ENCODE peak calls at places on chromosomes 2 and 18, in four cellular contexts. G, R, Y and A are unnamed samples.

GRCh38 chr2:199968126-199968525 is 12.7 kb downstream of the MAIP1 start:
- DNase-seq in G (no peak), Y (no peak), R (no peak), A (no peak)

GRCh38 chr2:109368798-109369197 is 239.8 kb downstream of the SH3RF3 start:
- DNase-seq in G (no peak), Y (no peak), R (no peak), A (no peak)

GRCh38 chr2:165681841-165682240 is 112.2 kb downstream of the GALNT3 start:
- DNase-seq in Y (no peak), G (no peak), R (no peak), A (no peak)

GRCh38 chr2:224938670-224939309 is 103.5 kb downstream of the DOCK10 start:
- DNase-seq in Y (no peak), G (no peak), R (no peak), A (no peak)

GRCh38 chr2:46098606-46099005 is 198.6 kb upstream of the EPAS1 start:
- DNase-seq in R (peak), G (no peak), Y (no peak), A (no peak)

GRCh38 chr2:2097549-2097948 is 233.5 kb downstream of the MYT1L start:
- DNase-seq in R (no peak), G (no peak), Y (no peak), A (no peak)

GRCh38 chr2:18381451-18381850 is 179.0 kb downstream of the RDH14 start:
- DNase-seq in Y (no peak), R (no peak), G (no peak), A (no peak)

GRCh38 chr2:127003028-127003800 is 103.7 kb downstream of the BIN1 start:
- DNase-seq in G (no peak), R (peak), Y (peak), A (no peak)

GRCh38 chr2:145253492-145253891 is 733.6 kb upstream of the ZEB2 start:
- DNase-seq in G (no peak), Y (no peak), R (peak), A (no peak)

GRCh38 chr18:49768051-49768391 is 45.3 kb downstream of the ACAA2 start:
- DNase-seq in Y (peak), R (peak), G (peak), A (no peak)

GRCh38 chr2:38720613-38721241 is 30.4 kb downstream of the SRSF7 start:
- DNase-seq in Y (no peak), G (no peak), R (no peak), A (no peak)

GRCh38 chr2:85952196-85952734 is 63.5 kb upstream of the ST3GAL5 start:
- DNase-seq in R (no peak), Y (peak), G (no peak), A (no peak)

GRCh38 chr2:169676357-169676756 is 17.8 kb downstream of the CFAP210 start:
- DNase-seq in G (no peak), Y (no peak), R (no peak), A (no peak)

GRCh38 chr18:29652797-29653196 is 1389.7 kb downstream of the DSC3 start:
- DNase-seq in R (no peak), G (no peak), Y (no peak), A (no peak)

GRCh38 chr2:33366473-33366872 is 110.0 kb upstream of the RASGRP3 start:
- DNase-seq in Y (peak), R (no peak), G (no peak), A (no peak)

GRCh38 chr2:100321181-100321880 is 970 bp downstream of the LONRF2 start:
- DNase-seq in Y (peak), G (peak), R (no peak), A (peak)

GRCh38 chr2:196331816-196332215 is 160.4 kb upstream of the STK17B start:
- DNase-seq in Y (no peak), R (no peak), G (no peak), A (no peak)

GRCh38 chr2:219022041-219022440 is 19.3 kb downstream of the CFAP65 start:
- DNase-seq in Y (no peak), R (no peak), G (no peak), A (no peak)

GRCh38 chr2:199302851-199303250 is 154.9 kb downstream of the SATB2 start:
- DNase-seq in R (no peak), Y (no peak), G (no peak), A (no peak)

GRCh38 chr2:38601061-38601460 is 1.7 kb downstream of the HNRNPLL start:
- DNase-seq in Y (no peak), R (no peak), G (no peak), A (no peak)

GRCh38 chr2:64599469-64599868 is 54.2 kb downstream of the SERTAD2 start:
- DNase-seq in R (peak), Y (no peak), G (no peak), A (no peak)

GRCh38 chr2:227450921-227451654 is 20.9 kb upstream of the AGFG1 start:
- DNase-seq in R (peak), Y (peak), G (no peak), A (peak)

GRCh38 chr2:71880846-71881610 is 266.6 kb downstream of the CYP26B1 start:
- DNase-seq in R (peak), Y (peak), G (no peak), A (no peak)

GRCh38 chr2:35428548-35428947 is 927.0 kb upstream of the CRIM1 start:
- DNase-seq in R (peak), G (peak), Y (peak), A (peak)

GRCh38 chr2:215612770-215613169 is 176.9 kb upstream of the FN1 start:
- DNase-seq in Y (no peak), R (no peak), G (no peak), A (no peak)

GRCh38 chr18:44803019-44803650 is 122.4 kb downstream of the SETBP1 start:
- DNase-seq in Y (no peak), R (peak), G (no peak), A (no peak)

DNA sequence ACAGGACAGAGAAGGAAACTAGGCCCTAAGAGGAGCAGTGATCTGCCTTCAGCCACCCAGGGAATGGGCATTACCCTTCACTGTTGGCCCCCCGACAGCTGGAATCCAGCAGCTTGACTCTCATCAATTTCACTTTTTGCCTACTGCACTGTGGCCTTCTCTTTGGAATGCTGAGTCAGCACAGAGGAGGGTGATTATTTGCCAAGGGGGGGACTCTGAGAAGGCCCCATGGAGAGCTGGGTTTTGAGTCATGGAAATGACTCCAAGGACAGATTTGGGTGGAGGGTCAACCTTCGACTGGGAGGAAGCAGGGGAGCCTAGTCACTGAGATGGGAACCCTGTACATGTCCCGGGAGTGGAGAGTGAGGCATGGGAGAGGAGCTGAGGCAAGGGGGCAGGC is 38.1 kb upstream of the NTSR2 start:
- DNase-seq in R (no peak), Y (no peak), G (no peak), A (no peak)
- TF ChIP-seq FOXJ3 in R (no peak), Y (no peak), G (no peak), A (no peak)

DNA sequence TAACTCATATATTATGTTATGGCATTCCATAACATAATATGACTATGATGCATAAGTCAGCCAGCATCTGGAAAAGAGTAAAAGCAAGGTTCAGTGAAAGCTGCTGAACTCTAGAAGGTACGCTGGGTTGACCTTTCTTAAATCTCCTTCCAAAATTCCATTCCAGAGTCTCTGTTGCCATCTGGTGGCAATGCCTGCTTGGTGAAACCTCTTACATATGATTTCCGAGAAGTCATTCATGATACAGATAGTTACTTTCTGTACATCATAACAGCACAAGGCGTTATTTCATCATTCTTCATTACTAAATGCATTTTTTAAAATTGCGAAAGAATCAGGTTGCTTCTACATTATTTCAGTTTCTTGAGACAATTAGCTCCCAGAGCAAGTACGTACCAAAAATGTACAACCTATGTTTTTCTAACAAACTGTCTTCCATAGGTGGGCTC is 7.0 kb upstream of the EPG5 start:
- DNase-seq in G (peak), Y (peak), R (peak), A (peak)
- TF ChIP-seq FOXJ3 in G (no peak), Y (no peak), R (no peak), A (no peak)

GRCh38 chr2:150485114-150485870 is 2.2 kb downstream of the RND3 start:
- DNase-seq in G (peak), R (peak), Y (no peak), A (peak)
- TF ChIP-seq FOXJ3 in G (no peak), R (no peak), Y (no peak), A (no peak)

GRCh38 chr2:167748536-167748935 is 498.9 kb downstream of the STK39 start:
- DNase-seq in G (no peak), Y (no peak), R (no peak), A (no peak)
- TF ChIP-seq FOXJ3 in G (no peak), Y (no peak), R (no peak), A (no peak)

DNA sequence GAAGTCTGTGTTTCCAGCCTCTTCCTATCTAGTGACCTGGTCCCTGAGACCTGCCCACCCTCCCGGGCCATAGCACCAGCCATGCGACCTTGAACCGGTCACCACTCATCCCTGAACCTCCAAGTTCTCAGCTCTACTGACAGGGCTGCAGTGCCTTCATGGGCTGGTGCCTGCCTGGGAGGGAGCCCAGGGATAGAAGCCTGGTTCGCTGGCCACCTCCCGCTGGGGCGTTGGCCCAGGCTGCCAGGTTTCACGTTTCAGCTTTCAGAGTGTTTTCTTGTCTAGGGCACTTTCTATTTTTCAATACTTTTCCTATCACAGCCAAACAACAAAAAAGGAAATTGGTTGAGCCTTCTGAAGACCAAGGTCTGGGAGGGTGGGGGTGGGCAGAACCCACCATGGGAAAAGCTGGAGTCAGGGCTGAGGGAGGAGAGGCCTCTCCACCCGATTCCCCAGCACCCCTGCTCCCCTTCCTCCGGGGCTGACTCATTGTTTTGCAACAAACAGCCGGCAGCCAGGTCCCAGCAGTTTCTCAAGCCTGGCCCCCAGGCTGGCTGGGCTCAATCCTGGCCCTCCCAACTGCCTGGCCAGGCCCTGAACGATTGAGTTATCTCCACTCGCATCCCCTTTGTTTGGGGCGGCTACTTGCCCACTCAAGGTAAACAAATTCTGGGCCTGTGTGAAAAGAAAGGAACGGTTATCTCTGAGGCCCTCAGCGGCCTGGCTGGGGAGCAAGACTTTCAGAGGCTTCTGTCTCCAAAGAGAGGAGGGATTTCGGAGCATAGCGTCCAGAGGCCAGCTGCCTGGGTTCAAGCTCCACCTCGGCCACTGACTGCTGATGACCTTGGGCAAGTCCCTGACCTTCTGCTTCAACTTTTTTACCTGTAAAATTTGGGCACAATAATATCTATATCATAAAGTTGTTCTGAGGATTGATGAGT is 47.5 kb downstream of the ZFP36L2 start:
- DNase-seq in Y (peak), G (peak), R (peak), A (peak)
- TF ChIP-seq FOXJ3 in Y (no peak), G (no peak), R (peak), A (no peak)

GRCh38 chr2:130353291-130354134 is 2.3 kb upstream of the PTPN18 start:
- DNase-seq in Y (no peak), G (no peak), R (no peak), A (no peak)

GRCh38 chr2:130355181-130355577 is 677 bp upstream of the PTPN18 start:
- DNase-seq in Y (no peak), G (no peak), R (no peak), A (no peak)

GRCh38 chr2:130355578-130356431 is at the start of gene PTPN18:
- DNase-seq in G (peak), R (peak), Y (peak), A (peak)

GRCh38 chr2:130352229-130352628 is 3.6 kb upstream of the PTPN18 start:
- DNase-seq in R (no peak), G (no peak), Y (no peak), A (no peak)

GRCh38 chr2:130354135-130354420 is 1.8 kb upstream of the PTPN18 start:
- DNase-seq in G (no peak), Y (no peak), R (no peak), A (no peak)
- TF ChIP-seq FOXJ3 in G (no peak), Y (no peak), R (no peak), A (no peak)

DNA sequence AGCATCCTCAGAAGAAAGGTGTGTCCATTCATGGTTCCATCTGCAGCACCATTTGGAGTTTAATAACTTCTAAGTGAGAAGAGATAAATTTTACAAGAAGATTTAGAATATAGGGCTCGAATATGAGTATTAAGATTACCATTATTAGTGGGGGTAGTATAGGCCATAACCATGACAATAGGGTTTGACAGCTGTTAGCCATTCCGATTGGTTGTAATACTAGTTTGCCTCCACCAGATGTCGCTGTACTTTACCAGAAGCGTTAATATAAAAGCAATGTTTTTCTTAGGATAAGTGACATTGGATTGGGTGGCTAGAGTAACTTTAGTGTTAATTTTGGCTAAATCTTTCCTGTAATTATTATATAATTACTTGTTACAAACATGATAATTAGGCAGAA is 107.5 kb upstream of the SRD5A2 start:
- DNase-seq in Y (peak), R (no peak), G (no peak), A (no peak)
- TF ChIP-seq FOXJ3 in Y (no peak), R (no peak), G (no peak), A (no peak)